ENCODE peak calls at places on chromosomes 13 and 19, in six cellular contexts. One of them, this sample, is unnamed.

GRCh38 chr13:113460064-113460555 is 6.8 kb upstream of the ADPRHL1 start:
- DNase-seq in K562: no peak
- DNase-seq in GM12892: no peak
- DNase-seq in HepG2: no peak
- DNase-seq in GM12878: no peak
- DNase-seq in H1: no peak
- DNase-seq in this sample: no peak

GRCh38 chr13:111973186-111974064 is 93.5 kb upstream of the SOX1 start:
- DNase-seq in GM12892: no peak
- DNase-seq in K562: no peak
- DNase-seq in GM12878: no peak
- DNase-seq in H1: no peak
- DNase-seq in HepG2: no peak
- DNase-seq in this sample: no peak

GRCh38 chr13:50685491-50685890 is 158.0 kb downstream of the DLEU7 start:
- DNase-seq in K562: no peak
- DNase-seq in H1: no peak
- DNase-seq in GM12878: no peak
- DNase-seq in HepG2: no peak
- DNase-seq in GM12892: no peak
- DNase-seq in this sample: no peak

GRCh38 chr19:18230941-18231734 is 4.9 kb upstream of the PDE4C start:
- DNase-seq in GM12892: no peak
- DNase-seq in HepG2: no peak
- DNase-seq in K562: no peak
- DNase-seq in H1: peak; percentile 52
- DNase-seq in GM12878: no peak
- DNase-seq in this sample: no peak

GRCh38 chr13:102401755-102402154 is at the start of gene FGF14:
- DNase-seq in K562: no peak
- DNase-seq in GM12878: no peak
- DNase-seq in H1: no peak
- DNase-seq in HepG2: no peak
- DNase-seq in GM12892: no peak
- DNase-seq in this sample: no peak

GRCh38 chr19:30208661-30209060 is 163.5 kb upstream of the ZNF536 start:
- DNase-seq in GM12892: no peak
- DNase-seq in K562: no peak
- DNase-seq in GM12878: no peak
- DNase-seq in HepG2: no peak
- DNase-seq in H1: peak; percentile 32
- DNase-seq in this sample: no peak

GRCh38 chr19:40693150-40693788 is 2.8 kb upstream of the NUMBL start:
- DNase-seq in GM12892: no peak
- DNase-seq in GM12878: no peak
- DNase-seq in H1: no peak
- DNase-seq in HepG2: no peak
- DNase-seq in K562: no peak
- DNase-seq in this sample: no peak

GRCh38 chr19:1855828-1856255 is 7.5 kb downstream of the KLF16 start:
- DNase-seq in H1: no peak
- DNase-seq in GM12878: no peak
- DNase-seq in HepG2: no peak
- DNase-seq in K562: no peak
- DNase-seq in GM12892: no peak
- DNase-seq in this sample: no peak

GRCh38 chr13:70874646-70875045 is 766.4 kb upstream of the KLHL1 start:
- DNase-seq in GM12878: no peak
- DNase-seq in H1: no peak
- DNase-seq in HepG2: no peak
- DNase-seq in GM12892: no peak
- DNase-seq in K562: no peak
- DNase-seq in this sample: no peak

GRCh38 chr19:49637865-49638350 is 2.0 kb downstream of the RRAS start:
- DNase-seq in GM12892: no peak
- DNase-seq in HepG2: no peak
- DNase-seq in K562: peak; percentile 77
- DNase-seq in H1: peak; percentile 82
- DNase-seq in GM12878: no peak
- DNase-seq in this sample: no peak

GRCh38 chr13:57865600-57866294 is 234.2 kb downstream of the PCDH17 start:
- DNase-seq in HepG2: no peak
- DNase-seq in GM12892: no peak
- DNase-seq in GM12878: no peak
- DNase-seq in H1: no peak
- DNase-seq in K562: no peak
- DNase-seq in this sample: no peak

GRCh38 chr13:99796175-99796819 is 175.3 kb downstream of the ZIC5 start:
- DNase-seq in K562: peak; percentile 36
- DNase-seq in HepG2: peak; percentile 29
- DNase-seq in GM12892: no peak
- DNase-seq in H1: peak; percentile 80
- DNase-seq in GM12878: no peak
- DNase-seq in this sample: peak; percentile 13

GRCh38 chr19:13097331-13098258 is 5.1 kb downstream of the LYL1 start:
- DNase-seq in GM12878: no peak
- DNase-seq in HepG2: no peak
- DNase-seq in H1: peak; percentile 62
- DNase-seq in GM12892: no peak
- DNase-seq in K562: peak; percentile 68
- DNase-seq in this sample: no peak

GRCh38 chr19:13094771-13095392 is 7.8 kb downstream of the LYL1 start:
- DNase-seq in K562: peak; percentile 58
- DNase-seq in H1: peak; percentile 86
- DNase-seq in HepG2: no peak
- DNase-seq in GM12892: no peak
- DNase-seq in GM12878: no peak
- DNase-seq in this sample: no peak

GRCh38 chr19:13096968-13097330 is 5.7 kb downstream of the LYL1 start:
- DNase-seq in GM12892: no peak
- DNase-seq in H1: no peak
- DNase-seq in HepG2: no peak
- DNase-seq in K562: no peak
- DNase-seq in GM12878: no peak
- DNase-seq in this sample: no peak

GRCh38 chr19:13095393-13095784 is 7.3 kb downstream of the LYL1 start:
- DNase-seq in H1: no peak
- DNase-seq in K562: no peak
- DNase-seq in HepG2: no peak
- DNase-seq in GM12878: no peak
- DNase-seq in GM12892: no peak
- DNase-seq in this sample: no peak

GRCh38 chr19:13095934-13096890 is 6.4 kb downstream of the LYL1 start:
- DNase-seq in HepG2: peak; percentile 67
- DNase-seq in K562: peak; percentile 63
- DNase-seq in GM12892: no peak
- DNase-seq in H1: peak; percentile 84
- DNase-seq in GM12878: no peak
- DNase-seq in this sample: no peak
- TF ChIP-seq POLR2A in HepG2: no peak
- TF ChIP-seq POLR2A in K562: peak; percentile 74
- TF ChIP-seq POLR2A in GM12892: no peak
- TF ChIP-seq POLR2A in H1: no peak
- TF ChIP-seq POLR2A in GM12878: no peak
- TF ChIP-seq POLR2A in this sample: no peak

GRCh38 chr13:28584873-28585317 is 74.0 kb upstream of the POMP start:
- DNase-seq in GM12878: no peak
- DNase-seq in H1: no peak
- DNase-seq in K562: no peak
- DNase-seq in HepG2: no peak
- DNase-seq in GM12892: no peak
- DNase-seq in this sample: no peak
- TF ChIP-seq TAF1 in GM12878: no peak
- TF ChIP-seq TAF1 in H1: no peak
- TF ChIP-seq TAF1 in K562: no peak
- TF ChIP-seq TAF1 in HepG2: no peak
- TF ChIP-seq TAF1 in GM12892: no peak
- TF ChIP-seq TAF1 in this sample: no peak

GRCh38 chr19:12194827-12195500 is 32.1 kb downstream of the ZNF136 start:
- DNase-seq in GM12892: no peak
- DNase-seq in H1: no peak
- DNase-seq in GM12878: no peak
- DNase-seq in K562: no peak
- DNase-seq in HepG2: no peak
- DNase-seq in this sample: no peak

GRCh38 chr19:12200020-12200419 is 37.1 kb downstream of the ZNF136 start:
- DNase-seq in GM12892: no peak
- DNase-seq in K562: no peak
- DNase-seq in H1: no peak
- DNase-seq in GM12878: no peak
- DNase-seq in HepG2: no peak
- DNase-seq in this sample: no peak

GRCh38 chr19:12198136-12198535 is 35.2 kb downstream of the ZNF136 start:
- DNase-seq in H1: no peak
- DNase-seq in GM12892: no peak
- DNase-seq in GM12878: no peak
- DNase-seq in K562: no peak
- DNase-seq in HepG2: no peak
- DNase-seq in this sample: no peak

DNA sequence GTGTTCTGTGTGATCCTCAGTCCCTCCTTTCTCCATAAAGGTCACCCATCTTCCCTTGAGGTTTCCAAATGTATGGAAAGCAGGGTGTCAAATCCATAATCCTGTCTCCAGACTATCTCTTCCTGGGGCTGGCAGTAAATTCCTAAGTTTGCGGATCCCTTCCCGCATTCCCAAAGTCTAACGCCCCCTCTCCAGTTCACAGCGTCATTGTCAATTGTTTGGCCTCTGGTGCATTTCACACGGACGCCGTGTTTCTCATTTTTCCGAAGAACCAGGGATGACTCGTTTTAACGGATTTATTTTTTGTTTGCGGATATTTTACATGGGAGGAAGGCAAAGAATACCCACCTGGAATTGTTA is 32.6 kb downstream of the ZNF136 start:
- DNase-seq in GM12892: no peak
- DNase-seq in HepG2: no peak
- DNase-seq in GM12878: no peak
- DNase-seq in H1: no peak
- DNase-seq in K562: no peak
- DNase-seq in this sample: no peak
- TF ChIP-seq POLR2A in GM12892: no peak
- TF ChIP-seq POLR2A in HepG2: no peak
- TF ChIP-seq POLR2A in GM12878: no peak
- TF ChIP-seq POLR2A in H1: no peak
- TF ChIP-seq POLR2A in K562: no peak
- TF ChIP-seq POLR2A in this sample: no peak

GRCh38 chr13:36981156-36981743 is 17.9 kb downstream of the ALG5 start:
- DNase-seq in GM12878: no peak
- DNase-seq in GM12892: no peak
- DNase-seq in H1: no peak
- DNase-seq in K562: peak; percentile 9
- DNase-seq in HepG2: peak; percentile 45
- DNase-seq in this sample: no peak
- TF ChIP-seq TAF1 in GM12878: no peak
- TF ChIP-seq TAF1 in GM12892: no peak
- TF ChIP-seq TAF1 in H1: no peak
- TF ChIP-seq TAF1 in K562: no peak
- TF ChIP-seq TAF1 in HepG2: no peak
- TF ChIP-seq TAF1 in this sample: no peak

GRCh38 chr19:48444933-48445194 is 919 bp upstream of the GRWD1 start:
- DNase-seq in GM12892: no peak
- DNase-seq in H1: no peak
- DNase-seq in K562: no peak
- DNase-seq in HepG2: no peak
- DNase-seq in GM12878: no peak
- DNase-seq in this sample: no peak

GRCh38 chr19:48444129-48444932 is 1.5 kb upstream of the GRWD1 start:
- DNase-seq in H1: no peak
- DNase-seq in HepG2: no peak
- DNase-seq in GM12878: no peak
- DNase-seq in GM12892: no peak
- DNase-seq in K562: no peak
- DNase-seq in this sample: no peak

GRCh38 chr19:48446579-48446978 is 796 bp downstream of the GRWD1 start:
- DNase-seq in K562: no peak
- DNase-seq in GM12878: no peak
- DNase-seq in H1: no peak
- DNase-seq in HepG2: no peak
- DNase-seq in GM12892: no peak
- DNase-seq in this sample: no peak

GRCh38 chr19:48445606-48446481 is at the start of gene GRWD1:
- DNase-seq in GM12878: peak; percentile 95
- DNase-seq in H1: peak; percentile 91
- DNase-seq in K562: peak; percentile 87
- DNase-seq in GM12892: peak; percentile 95
- DNase-seq in HepG2: peak; percentile 96
- DNase-seq in this sample: peak; percentile 95

GRCh38 chr19:48445256-48445605 is 552 bp upstream of the GRWD1 start:
- DNase-seq in HepG2: peak; percentile 82
- DNase-seq in GM12878: no peak
- DNase-seq in GM12892: no peak
- DNase-seq in H1: peak; percentile 53
- DNase-seq in K562: peak; percentile 79
- DNase-seq in this sample: no peak
- TF ChIP-seq POLR2A in HepG2: no peak
- TF ChIP-seq POLR2A in GM12878: no peak
- TF ChIP-seq POLR2A in GM12892: no peak
- TF ChIP-seq POLR2A in H1: no peak
- TF ChIP-seq POLR2A in K562: no peak
- TF ChIP-seq POLR2A in this sample: no peak

GRCh38 chr19:33392341-33393285 is 19.1 kb downstream of the CEBPG start:
- DNase-seq in GM12892: peak; percentile 19
- DNase-seq in GM12878: no peak
- DNase-seq in H1: no peak
- DNase-seq in K562: peak; percentile 38
- DNase-seq in HepG2: peak; percentile 92
- DNase-seq in this sample: peak; percentile 19
- TF ChIP-seq TAF1 in GM12892: no peak
- TF ChIP-seq TAF1 in GM12878: no peak
- TF ChIP-seq TAF1 in H1: no peak
- TF ChIP-seq TAF1 in K562: no peak
- TF ChIP-seq TAF1 in HepG2: peak; percentile 64
- TF ChIP-seq TAF1 in this sample: no peak

GRCh38 chr13:43879323-43880181 is at the start of the genes CCDC122 and LACC1:
- DNase-seq in GM12878: no peak
- DNase-seq in H1: peak; percentile 87
- DNase-seq in HepG2: peak; percentile 38
- DNase-seq in GM12892: peak; percentile 60
- DNase-seq in K562: no peak
- DNase-seq in this sample: peak; percentile 70
- TF ChIP-seq POLR2A in GM12878: peak; percentile 91
- TF ChIP-seq POLR2A in H1: peak; percentile 76
- TF ChIP-seq POLR2A in HepG2: peak; percentile 61
- TF ChIP-seq POLR2A in GM12892: peak; percentile 74
- TF ChIP-seq POLR2A in K562: no peak
- TF ChIP-seq POLR2A in this sample: peak; percentile 72

GRCh38 chr19:8518536-8518935 is 4.6 kb upstream of the ZNF414 start:
- DNase-seq in HepG2: no peak
- DNase-seq in GM12878: no peak
- DNase-seq in K562: no peak
- DNase-seq in H1: no peak
- DNase-seq in GM12892: no peak
- DNase-seq in this sample: no peak
- TF ChIP-seq TAF1 in HepG2: no peak
- TF ChIP-seq TAF1 in GM12878: no peak
- TF ChIP-seq TAF1 in K562: no peak
- TF ChIP-seq TAF1 in H1: no peak
- TF ChIP-seq TAF1 in GM12892: no peak
- TF ChIP-seq TAF1 in this sample: no peak